ENCODE peak calls at places on chromosome 16, in eight cellular contexts. D is omental fat pad, T is Calu3, E is IMR-90, B is HFF-Myc, A is RWPE1, Y is WTC11, F is GM10248. M is an unnamed sample.

GRCh38 chr16:11585460-11586374 is 1.0 kb downstream of the LITAF start:
- DNase-seq in A (peak; percentile 20), Y (no peak), F (no peak), T (peak; percentile 42), D (no peak), E (peak; percentile 33), B (no peak), M (no peak)

GRCh38 chr16:30112197-30113030 is 923 bp downstream of the GDPD3 start:
- DNase-seq in B (no peak), F (peak; percentile 86), Y (peak; percentile 82), A (no peak), D (no peak), T (peak; percentile 75), E (peak; percentile 42), M (peak; percentile 65)

GRCh38 chr16:23110257-23110899 is 38.9 kb downstream of the USP31 start:
- DNase-seq in E (no peak), B (no peak), F (no peak), T (no peak), A (no peak), Y (no peak), D (no peak), M (no peak)

GRCh38 chr16:75624921-75625334 is 1.8 kb upstream of the ADAT1 start:
- DNase-seq in D (no peak), A (peak; percentile 45), F (no peak), B (no peak), Y (no peak), E (peak; percentile 63), T (no peak), M (no peak)

GRCh38 chr16:54026456-54026855 is 260.1 kb downstream of the IRX3 start:
- DNase-seq in F (no peak), D (no peak), Y (no peak), A (no peak), E (peak; percentile 39), T (no peak), B (no peak), M (no peak)

GRCh38 chr16:89289428-89290395 is 72.2 kb downstream of the ZNF778 start:
- DNase-seq in F (peak; percentile 91), B (peak; percentile 27), T (peak; percentile 86), Y (peak; percentile 91), E (peak; percentile 57), D (no peak), A (peak; percentile 86), M (peak; percentile 82)

GRCh38 chr16:89248196-89249005 is 30.9 kb downstream of the ZNF778 start:
- DNase-seq in T (no peak), D (no peak), F (no peak), Y (peak; percentile 37), E (no peak), A (no peak), B (no peak), M (no peak)

GRCh38 chr16:75491876-75492275 is 3.4 kb downstream of the CHST6 start:
- DNase-seq in F (no peak), B (no peak), D (no peak), E (no peak), A (peak; percentile 43), T (peak; percentile 69), Y (peak; percentile 39), M (no peak)

GRCh38 chr16:49399594-49400364 is 26.2 kb downstream of the C16orf78 start:
- DNase-seq in F (peak; percentile 71), T (no peak), D (no peak), A (no peak), Y (no peak), B (no peak), E (no peak), M (no peak)

GRCh38 chr16:64450170-64450569 is 671.7 kb downstream of the CDH11 start:
- DNase-seq in B (no peak), Y (no peak), E (peak; percentile 30), D (no peak), A (no peak), T (no peak), F (no peak), M (no peak)

GRCh38 chr16:48596326-48596725 is 13.7 kb downstream of the N4BP1 start:
- DNase-seq in F (peak; percentile 26), T (no peak), A (no peak), B (no peak), E (no peak), Y (no peak), D (no peak), M (no peak)

GRCh38 chr16:26569793-26570192 is 496.9 kb upstream of the C16orf82 start:
- DNase-seq in E (no peak), B (no peak), F (no peak), D (no peak), A (no peak), T (no peak), Y (peak; percentile 36), M (peak; percentile 13)

GRCh38 chr16:3578121-3578520 is 918 bp upstream of the NLRC3 start:
- DNase-seq in T (no peak), A (no peak), E (no peak), Y (no peak), F (no peak), D (no peak), B (no peak), M (no peak)

GRCh38 chr16:83920894-83921491 is 22.1 kb downstream of the MLYCD start:
- DNase-seq in A (no peak), E (no peak), Y (no peak), T (no peak), B (no peak), D (no peak), F (no peak), M (no peak)

GRCh38 chr16:29857133-29857760 is 5.8 kb downstream of the CDIPT start:
- DNase-seq in T (no peak), F (no peak), A (no peak), B (peak; percentile 19), Y (no peak), E (peak; percentile 46), D (no peak), M (no peak)

GRCh38 chr16:17173134-17173729 is 297.5 kb downstream of the XYLT1 start:
- DNase-seq in Y (no peak), D (no peak), A (peak; percentile 5), E (peak; percentile 63), B (no peak), F (no peak), T (no peak), M (no peak)

GRCh38 chr16:54331241-54332002 is 44.8 kb upstream of the IRX3 start:
- DNase-seq in F (no peak), D (no peak), E (no peak), Y (peak; percentile 56), B (no peak), T (no peak), A (no peak), M (no peak)

GRCh38 chr16:70788668-70789161 is 12.2 kb downstream of the VAC14 start:
- DNase-seq in B (no peak), D (no peak), Y (no peak), E (peak; percentile 49), F (no peak), T (no peak), A (no peak), M (no peak)

GRCh38 chr16:26787924-26788323 is 278.8 kb upstream of the C16orf82 start:
- DNase-seq in F (no peak), Y (no peak), D (no peak), T (no peak), E (no peak), B (no peak), A (no peak), M (no peak)

GRCh38 chr16:82655315-82655714 is 28.5 kb downstream of the CDH13 start:
- DNase-seq in B (peak; percentile 91), T (no peak), Y (no peak), D (no peak), F (no peak), A (no peak), E (peak; percentile 94), M (no peak)

GRCh38 chr16:27547134-27547533 is 2.6 kb downstream of the GTF3C1 start:
- DNase-seq in T (no peak), D (no peak), E (peak; percentile 79), Y (no peak), B (peak; percentile 37), A (peak; percentile 67), F (peak; percentile 41), M (no peak)

GRCh38 chr16:88087517-88087877 is 136.3 kb downstream of the BANP start:
- DNase-seq in B (no peak), Y (no peak), F (no peak), E (no peak), T (no peak), A (no peak), D (no peak), M (no peak)

GRCh38 chr16:77211880-77212735 is 12.9 kb downstream of the SYCE1L start:
- DNase-seq in D (no peak), F (peak; percentile 83), E (no peak), A (peak; percentile 58), B (no peak), T (peak; percentile 83), Y (peak; percentile 85), M (peak; percentile 75)

GRCh38 chr16:72427786-72428480 is 256.0 kb upstream of the PMFBP1 start:
- DNase-seq in E (no peak), D (no peak), Y (no peak), B (no peak), T (no peak), F (no peak), A (no peak), M (no peak)

GRCh38 chr16:74304164-74304834 is 7.7 kb downstream of the PSMD7 start:
- DNase-seq in A (peak; percentile 16), B (no peak), F (no peak), E (no peak), Y (no peak), T (no peak), D (no peak), M (no peak)

GRCh38 chr16:18059089-18059488 is 277.4 kb downstream of the NPIPA8 start:
- DNase-seq in E (no peak), A (no peak), T (no peak), D (no peak), B (no peak), Y (no peak), F (no peak), M (no peak)

GRCh38 chr16:3190949-3191353 is 2.9 kb downstream of the OR1F1 start:
- DNase-seq in D (no peak), A (no peak), T (no peak), E (no peak), F (no peak), B (no peak), Y (no peak), M (no peak)

GRCh38 chr16:57711993-57712392 is 17.4 kb downstream of the DRC7 start:
- DNase-seq in D (no peak), F (no peak), B (no peak), T (no peak), A (no peak), E (no peak), Y (no peak), M (no peak)
- TF ChIP-seq CTCF in D (no peak), F (no peak), B (no peak), T (no peak), A (no peak), E (no peak), Y (no peak), M (no peak)

GRCh38 chr16:67226804-67227566 is at the start of gene TMEM208:
- DNase-seq in B (peak; percentile 95), D (peak; percentile 97), E (peak; percentile 98), T (peak; percentile 99), Y (peak; percentile 100), F (peak; percentile 99), A (peak; percentile 92), M (peak; percentile 99)
- TF ChIP-seq CTCF in B (no peak), D (no peak), E (peak; percentile 29), T (no peak), Y (no peak), F (peak; percentile 13), A (peak; percentile 9), M (no peak)

GRCh38 chr16:14125030-14125681 is 54.0 kb downstream of the MRTFB start:
- DNase-seq in Y (no peak), F (no peak), B (no peak), E (no peak), D (no peak), A (no peak), T (no peak), M (peak; percentile 16)
- TF ChIP-seq CTCF in Y (no peak), F (no peak), B (no peak), E (no peak), D (no peak), A (no peak), T (no peak), M (no peak)

GRCh38 chr16:592518-593306 is 2.8 kb downstream of the RAB40C start:
- DNase-seq in T (peak; percentile 51), A (peak; percentile 87), D (no peak), B (no peak), Y (no peak), F (no peak), E (no peak), M (no peak)
- TF ChIP-seq CTCF in T (no peak), A (peak; percentile 90), D (no peak), B (no peak), Y (no peak), F (no peak), E (no peak), M (no peak)

M was measured in nephron progenitor cell.